ENCODE peak calls at places on chromosomes 16 and 17, in six cellular contexts. F, M, U, Z, J and T are unnamed samples.

GRCh38 chr17:80018917-80019651 is 16.6 kb downstream of the TBC1D16 start:
- DNase-seq in M (no peak), Z (no peak), F (no peak), J (no peak), U (no peak), T (no peak)

GRCh38 chr17:41230094-41230493 is 2.2 kb upstream of the KRTAP9-3 start:
- DNase-seq in M (no peak), Z (no peak), U (no peak), F (no peak), J (no peak), T (no peak)

GRCh38 chr17:72665841-72666518 is 426.5 kb downstream of the SLC39A11 start:
- DNase-seq in Z (no peak), U (no peak), M (no peak), J (no peak), F (no peak), T (no peak)

GRCh38 chr16:67165121-67166034 is 833 bp downstream of the HSF4 start:
- DNase-seq in J (no peak), U (no peak), Z (no peak), F (no peak), M (no peak), T (no peak)

GRCh38 chr16:19291459-19291858 is 5.9 kb downstream of the CLEC19A start:
- DNase-seq in F (no peak), J (no peak), Z (peak; percentile 15), U (no peak), M (no peak), T (no peak)

GRCh38 chr17:83191388-83192160 is 112.2 kb downstream of the METRNL start:
- DNase-seq in F (no peak), J (no peak), U (no peak), Z (no peak), M (peak; percentile 30), T (peak; percentile 36)

GRCh38 chr16:1862394-1862793 is 9.6 kb downstream of the MEIOB start:
- DNase-seq in M (no peak), F (no peak), U (no peak), J (no peak), Z (no peak), T (no peak)

GRCh38 chr16:88578446-88579313 is 8.5 kb downstream of the ZC3H18 start:
- DNase-seq in M (no peak), J (no peak), Z (no peak), U (no peak), F (no peak), T (no peak)

GRCh38 chr17:32693135-32693897 is 183.6 kb downstream of the MYO1D start:
- DNase-seq in Z (no peak), J (no peak), U (no peak), M (no peak), F (no peak), T (no peak)

GRCh38 chr16:48501516-48502377 is 108.2 kb downstream of the N4BP1 start:
- DNase-seq in U (no peak), J (no peak), F (no peak), Z (no peak), M (no peak), T (no peak)

GRCh38 chr16:77234611-77235010 is 35.4 kb downstream of the SYCE1L start:
- DNase-seq in F (no peak), J (no peak), Z (no peak), U (no peak), M (no peak), T (no peak)

GRCh38 chr16:3625911-3626732 is 14.7 kb upstream of the SLX4 start:
- DNase-seq in J (no peak), F (no peak), U (no peak), M (no peak), Z (peak; percentile 25), T (no peak)

GRCh38 chr16:89690392-89690901 is 4.0 kb downstream of the CDK10 start:
- DNase-seq in F (no peak), J (no peak), Z (no peak), U (no peak), M (no peak), T (peak; percentile 28)

GRCh38 chr17:28953444-28954118 is 2.3 kb upstream of the PHF12 start:
- DNase-seq in Z (peak; percentile 61), U (peak; percentile 43), M (no peak), F (peak; percentile 52), J (no peak), T (no peak)

GRCh38 chr17:17815062-17815406 is 21.8 kb downstream of the SREBF1 start:
- DNase-seq in F (no peak), M (no peak), J (no peak), Z (no peak), U (no peak), T (no peak)

GRCh38 chr16:86862596-86862995 is 284.2 kb downstream of the FOXL1 start:
- DNase-seq in U (no peak), F (no peak), Z (peak; percentile 80), M (no peak), J (no peak), T (no peak)

GRCh38 chr16:3158014-3158497 is 23.2 kb downstream of the ZNF213 start:
- DNase-seq in U (no peak), F (no peak), M (peak; percentile 49), J (no peak), Z (peak; percentile 35), T (no peak)

GRCh38 chr17:7587420-7587786 is 2.5 kb downstream of the SOX15 start:
- DNase-seq in M (no peak), Z (no peak), U (no peak), J (peak; percentile 91), F (no peak), T (no peak)

GRCh38 chr16:68873635-68874471 is 30.5 kb downstream of the TANGO6 start:
- DNase-seq in U (no peak), F (no peak), M (no peak), J (no peak), Z (no peak), T (no peak)

GRCh38 chr17:7851438-7852261 is 3.2 kb upstream of the TMEM88 start:
- DNase-seq in J (no peak), F (no peak), Z (peak; percentile 88), U (peak; percentile 92), M (peak; percentile 92), T (peak; percentile 94)

GRCh38 chr17:34850023-34850422 is 111.2 kb downstream of the CCT6B start:
- DNase-seq in M (no peak), U (no peak), Z (no peak), F (no peak), J (no peak), T (no peak)

GRCh38 chr17:74192950-74193781 is 10.3 kb upstream of the RPL38 start:
- DNase-seq in J (no peak), Z (no peak), F (no peak), M (peak; percentile 78), U (no peak), T (peak; percentile 84)

GRCh38 chr16:77191259-77191969 is 424 bp downstream of the MON1B start:
- DNase-seq in M (peak; percentile 51), Z (no peak), F (no peak), J (no peak), U (no peak), T (peak; percentile 70)

GRCh38 chr17:78878871-78879270 is 24.1 kb downstream of the CEP295NL start:
- DNase-seq in Z (no peak), F (no peak), J (no peak), M (no peak), U (no peak), T (no peak)
- H3K27ac ChIP-seq in Z (peak overlapping the region; percentile 94), F (no peak overlapping the region), J (peak overlapping the region; percentile 97), M (peak overlapping the region; percentile 90), U (peak overlapping the region; percentile 32), T (peak overlapping the region; percentile 74)

DNA sequence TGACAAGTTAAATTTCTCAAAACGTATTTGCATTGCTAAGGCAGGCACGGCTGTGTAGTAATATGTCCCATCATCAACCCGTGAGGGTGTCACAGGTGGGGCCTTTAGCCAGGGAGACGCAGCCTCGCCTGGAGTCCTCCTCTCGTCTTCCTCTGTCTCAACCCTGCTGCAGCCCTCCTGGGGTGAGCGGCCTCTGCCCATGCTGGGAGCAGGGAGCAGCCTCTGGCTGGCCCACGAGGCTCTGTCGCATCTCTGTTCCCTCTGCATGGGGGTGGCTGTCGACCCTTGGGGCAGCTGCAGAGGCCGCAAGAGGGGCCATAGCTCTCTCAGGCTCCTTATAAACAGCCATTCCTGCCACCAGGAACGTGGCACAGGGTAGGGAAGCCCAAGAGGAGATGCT is 806 bp upstream of the SMIM5 start:
- DNase-seq in Z (no peak), M (no peak), J (no peak), U (no peak), F (no peak), T (peak; percentile 43)
- H3K27ac ChIP-seq in Z (no peak overlapping the region), M (no peak overlapping the region), J (peak overlapping the region; percentile 21), U (no peak overlapping the region), F (no peak overlapping the region), T (peak overlapping the region; percentile 80)

GRCh38 chr17:1494736-1495253 is 2.3 kb upstream of the MYO1C start:
- DNase-seq in M (no peak), Z (no peak), J (no peak), U (no peak), F (no peak), T (no peak)
- H3K27ac ChIP-seq in M (peak overlapping the region; percentile 3), Z (no peak overlapping the region), J (no peak overlapping the region), U (no peak overlapping the region), F (no peak overlapping the region), T (peak overlapping the region; percentile 91)

DNA sequence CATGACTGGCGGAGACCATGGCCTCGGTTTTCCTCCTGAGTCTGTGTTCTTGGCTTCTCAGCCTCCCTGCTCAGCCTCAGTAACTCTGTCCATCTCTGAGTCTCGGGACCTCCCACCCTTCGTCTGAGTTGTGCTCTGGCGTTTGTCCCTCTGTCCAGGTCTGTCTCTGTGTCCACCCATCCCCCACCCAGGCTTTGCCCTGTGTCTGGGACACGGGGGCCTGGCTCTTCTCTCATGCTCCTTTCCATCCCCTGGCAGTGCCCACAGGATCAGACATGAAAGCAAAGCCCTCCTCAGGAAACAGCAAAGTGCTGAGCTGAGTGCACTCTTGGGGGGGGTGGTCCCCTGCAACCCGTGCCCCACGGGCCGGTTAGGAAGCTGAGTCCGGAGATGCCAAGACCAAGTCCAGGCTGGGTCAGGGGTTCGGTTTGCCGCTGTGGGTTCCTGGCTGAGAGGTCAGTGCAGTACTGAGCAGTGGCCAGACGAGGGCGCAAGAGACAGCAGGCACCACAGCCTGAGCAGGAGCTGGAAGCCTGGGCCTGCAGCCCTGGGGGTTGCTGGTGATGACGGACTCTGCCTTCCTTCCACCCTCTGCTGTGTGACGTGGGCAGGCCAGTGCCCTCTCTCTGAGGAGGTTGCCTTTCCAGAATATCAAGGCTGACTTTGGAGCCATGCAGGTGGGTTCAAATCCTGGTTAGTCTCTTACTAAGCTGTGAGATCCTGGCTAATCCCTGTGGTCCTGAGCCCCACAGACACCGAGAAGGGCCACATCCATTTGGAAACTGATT is 2.5 kb downstream of the P2RX1 start:
- DNase-seq in F (no peak), U (peak; percentile 65), J (peak; percentile 42), Z (peak; percentile 73), M (peak; percentile 86), T (peak; percentile 88)
- H3K27ac ChIP-seq in F (no peak overlapping the region), U (no peak overlapping the region), J (peak overlapping the region; percentile 31), Z (no peak overlapping the region), M (no peak overlapping the region), T (peak overlapping the region; percentile 58)

GRCh38 chr17:44801880-44802279 is 28.2 kb downstream of the GJC1 start:
- DNase-seq in Z (no peak), J (no peak), U (no peak), M (no peak), F (no peak), T (no peak)

GRCh38 chr17:44807817-44808155 is 22.3 kb downstream of the GJC1 start:
- DNase-seq in M (no peak), F (no peak), J (no peak), U (no peak), Z (no peak), T (no peak)

GRCh38 chr17:44807093-44807816 is 22.8 kb downstream of the GJC1 start:
- DNase-seq in F (no peak), U (no peak), Z (no peak), J (no peak), M (no peak), T (no peak)

GRCh38 chr17:44808156-44808555 is 21.9 kb downstream of the GJC1 start:
- DNase-seq in F (no peak), U (no peak), Z (no peak), J (no peak), M (no peak), T (no peak)

GRCh38 chr17:44804301-44805061 is 25.6 kb downstream of the GJC1 start:
- DNase-seq in U (no peak), M (no peak), J (no peak), Z (no peak), F (no peak), T (no peak)
- H3K27ac ChIP-seq in U (no peak overlapping the region), M (no peak overlapping the region), J (no peak overlapping the region), Z (no peak overlapping the region), F (no peak overlapping the region), T (no peak overlapping the region)